ENCODE peak calls at places on chromosomes 5 and 9, in five cellular contexts. L is GM23248, U is tibial artery, R is heart left ventricle, T is right lobe of liver. J is an unnamed sample. For H3K4me1, the result is how much of the 10 kb centered on the place peaks cover.

GRCh38 chr9:68653141-68653595 is 51.9 kb upstream of the PIP5K1B start:
- DNase-seq in R (no peak), T (no peak), U (no peak), L (no peak), J (no peak)

GRCh38 chr5:24788829-24789509 is 144.2 kb upstream of the CDH10 start:
- DNase-seq in L (peak), T (no peak), R (no peak), U (no peak), J (no peak)

GRCh38 chr5:73321757-73322452 is 126.7 kb downstream of the FOXD1 start:
- DNase-seq in L (peak), U (no peak), T (no peak), R (no peak), J (no peak)

GRCh38 chr9:12906646-12907045 is 131.8 kb downstream of the LURAP1L start:
- DNase-seq in R (no peak), U (no peak), T (no peak), L (peak), J (no peak)

GRCh38 chr9:133233681-133234432 is 24.8 kb upstream of the OBP2B start:
- DNase-seq in L (no peak), T (no peak), R (peak), U (no peak), J (no peak)

GRCh38 chr9:72557549-72557948 is 36.1 kb downstream of the TMC1 start:
- DNase-seq in T (no peak), U (no peak), R (peak), L (peak), J (no peak)

GRCh38 chr9:133658442-133659431 is 22.6 kb downstream of the DBH start:
- DNase-seq in L (peak), R (peak), U (no peak), T (peak), J (no peak)

GRCh38 chr9:108784998-108785397 is 70.8 kb downstream of the ACTL7B start:
- DNase-seq in T (no peak), U (no peak), L (peak), R (no peak), J (no peak)

GRCh38 chr5:18772475-18772874 is 1138.2 kb downstream of the TAF11L14 start:
- DNase-seq in L (no peak), R (no peak), U (no peak), T (no peak), J (no peak)

GRCh38 chr5:103434057-103434456 is 128.5 kb downstream of the NUDT12 start:
- DNase-seq in U (no peak), L (no peak), R (no peak), T (no peak), J (no peak)

GRCh38 chr5:65014769-65015168 is 246.0 kb downstream of the CWC27 start:
- DNase-seq in R (no peak), L (no peak), T (no peak), U (no peak), J (no peak)

GRCh38 chr5:163306421-163306820 is 131.0 kb upstream of the CCNG1 start:
- DNase-seq in U (no peak), L (peak), T (no peak), R (no peak), J (no peak)

GRCh38 chr5:891837-892389 is 688 bp downstream of the BRD9 start:
- DNase-seq in R (no peak), L (peak), T (no peak), U (no peak), J (no peak)

GRCh38 chr9:106932178-106932577 is 69.2 kb downstream of the ZNF462 start:
- DNase-seq in U (no peak), R (no peak), L (no peak), T (no peak), J (no peak)

GRCh38 chr9:130282000-130282700 is 16.6 kb downstream of the HMCN2 start:
- DNase-seq in U (no peak), L (peak), R (peak), T (peak), J (peak)

GRCh38 chr5:64144429-64145215 is 21.0 kb upstream of the RNF180 start:
- DNase-seq in U (no peak), L (peak), T (no peak), R (no peak), J (no peak)

GRCh38 chr9:6150483-6150882 is 65.1 kb upstream of the IL33 start:
- DNase-seq in L (no peak), T (no peak), U (no peak), R (no peak), J (no peak)

GRCh38 chr5:157388148-157388547 is 71.9 kb upstream of the NIPAL4 start:
- DNase-seq in L (peak), U (no peak), T (no peak), R (no peak), J (no peak)

GRCh38 chr9:83981126-83981871 is 694 bp downstream of the RMI1 start:
- DNase-seq in L (peak), U (no peak), T (no peak), R (peak), J (no peak)

GRCh38 chr9:91428431-91428830 is 4.8 kb upstream of the NFIL3 start:
- DNase-seq in T (no peak), L (peak), R (no peak), U (no peak), J (no peak)

GRCh38 chr9:7095054-7095453 is 337.3 kb downstream of the KDM4C start:
- DNase-seq in U (no peak), T (no peak), R (no peak), L (no peak), J (no peak)

GRCh38 chr5:135129307-135129706 is 95.3 kb upstream of the PITX1 start:
- DNase-seq in U (no peak), L (no peak), T (no peak), R (no peak), J (no peak)

GRCh38 chr5:143350790-143351603 is 52.5 kb downstream of the NR3C1 start:
- DNase-seq in T (peak), U (no peak), R (no peak), L (peak), J (no peak)

GRCh38 chr9:89999176-89999533 is 394.3 kb downstream of the GADD45G start:
- DNase-seq in R (no peak), L (no peak), T (peak), U (no peak), J (peak)

GRCh38 chr9:22211588-22212360 is 202.7 kb upstream of the CDKN2B start:
- DNase-seq in T (no peak), L (peak), R (no peak), U (no peak), J (no peak)

GRCh38 chr9:100474082-100474949 is 1.4 kb downstream of the TMEFF1 start:
- DNase-seq in R (no peak), T (no peak), L (no peak), U (no peak), J (no peak)

GRCh38 chr9:87107072-87107471 is 159.8 kb upstream of the GAS1 start:
- DNase-seq in R (no peak), T (no peak), L (no peak), U (no peak), J (no peak)

GRCh38 chr5:179801304-179802206 is 5.1 kb downstream of the MGAT4B start:
- DNase-seq in R (peak), L (no peak), U (peak), T (peak), J (peak)

GRCh38 chr5:138905541-138905940 is 30.4 kb upstream of the LRRTM2 start:
- DNase-seq in R (no peak), T (no peak), U (no peak), L (peak), J (no peak)

DNA sequence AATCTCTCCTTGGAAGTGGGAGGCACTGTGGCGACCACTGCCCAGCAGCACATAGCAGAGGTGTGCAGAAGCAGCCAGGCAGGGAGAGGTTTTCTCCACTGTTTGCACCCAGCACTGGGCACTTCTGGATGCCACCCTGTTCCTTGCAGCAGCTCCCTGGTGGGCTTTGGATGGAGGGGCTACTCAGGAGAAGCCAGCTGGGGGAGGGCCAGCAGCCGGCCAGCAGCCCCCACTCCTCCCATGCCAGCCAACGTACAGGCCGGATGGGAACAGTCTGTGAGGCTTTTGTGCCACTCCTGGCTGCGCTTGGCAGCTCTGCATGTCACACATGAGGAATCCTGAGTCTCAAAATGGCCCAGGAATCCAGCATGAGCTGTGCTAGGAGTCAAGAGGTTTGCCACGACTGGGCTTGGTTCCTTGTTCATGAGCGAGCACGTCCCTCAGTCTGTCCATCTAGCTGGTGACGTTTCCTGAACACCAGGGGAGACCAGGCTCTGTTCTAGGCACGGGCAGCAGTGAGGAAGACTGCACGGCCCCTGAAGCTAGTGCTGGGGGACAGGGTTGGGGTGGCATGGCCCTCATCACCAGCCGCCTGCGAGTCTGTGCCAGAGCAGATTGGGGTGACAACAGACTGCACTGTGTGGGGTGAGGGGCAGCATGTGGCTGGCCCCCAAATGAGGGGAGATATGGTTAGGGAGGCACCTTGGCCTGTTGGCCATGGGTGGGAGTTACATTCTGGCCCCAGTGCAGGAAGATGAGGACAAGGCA is 10.1 kb downstream of the PHF2 start:
- DNase-seq in R (peak), T (peak), U (peak), L (peak), J (peak)
- H3K4me1 ChIP-seq in R (under half), T (under half), U (under half), L (under half), J (half or more)

GRCh38 chr5:109529520-109529919 is 119.7 kb upstream of the PJA2 start:
- DNase-seq in L (peak), U (peak), R (peak), T (peak), J (no peak)

GRCh38 chr5:109531262-109531661 is 121.5 kb upstream of the PJA2 start:
- DNase-seq in T (no peak), L (no peak), R (no peak), U (no peak), J (no peak)

GRCh38 chr5:109533847-109534272 is 124.1 kb upstream of the PJA2 start:
- DNase-seq in L (peak), T (no peak), U (no peak), R (no peak), J (no peak)

GRCh38 chr5:109529987-109530386 is 120.2 kb upstream of the PJA2 start:
- DNase-seq in T (no peak), U (no peak), L (no peak), R (no peak), J (no peak)

DNA sequence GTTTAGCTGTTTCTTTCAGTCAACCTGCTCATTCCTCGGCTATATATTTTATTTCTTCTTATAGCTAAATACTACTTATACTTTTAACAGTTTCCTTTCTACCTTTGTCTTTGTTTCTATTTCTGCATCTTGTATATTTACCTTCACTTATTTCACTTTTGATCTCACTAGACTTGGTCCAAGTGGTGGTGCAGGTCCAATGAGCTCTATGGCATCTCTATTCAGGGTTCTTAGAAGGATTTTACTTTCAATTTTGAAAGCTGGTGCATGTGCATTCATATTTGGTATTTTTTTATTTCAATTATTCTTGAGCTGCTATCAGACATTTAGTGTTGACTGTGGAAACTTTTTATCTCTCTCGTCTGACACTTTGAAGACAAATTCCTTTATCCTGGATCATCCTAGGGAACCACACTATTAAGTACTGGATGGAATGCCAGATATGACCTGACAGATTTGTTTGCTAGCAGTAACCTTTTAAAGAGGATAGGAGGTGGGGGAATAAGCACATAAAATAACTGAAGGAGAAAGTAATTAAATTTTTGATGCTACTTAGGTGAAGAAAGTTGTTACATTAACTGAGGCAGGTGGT is 123.1 kb upstream of the PJA2 start:
- DNase-seq in R (no peak), U (no peak), L (peak), T (no peak), J (no peak)
- H3K4me3 ChIP-seq in R (no peak), U (no peak), L (peak), T (no peak), J (no peak)

DNA sequence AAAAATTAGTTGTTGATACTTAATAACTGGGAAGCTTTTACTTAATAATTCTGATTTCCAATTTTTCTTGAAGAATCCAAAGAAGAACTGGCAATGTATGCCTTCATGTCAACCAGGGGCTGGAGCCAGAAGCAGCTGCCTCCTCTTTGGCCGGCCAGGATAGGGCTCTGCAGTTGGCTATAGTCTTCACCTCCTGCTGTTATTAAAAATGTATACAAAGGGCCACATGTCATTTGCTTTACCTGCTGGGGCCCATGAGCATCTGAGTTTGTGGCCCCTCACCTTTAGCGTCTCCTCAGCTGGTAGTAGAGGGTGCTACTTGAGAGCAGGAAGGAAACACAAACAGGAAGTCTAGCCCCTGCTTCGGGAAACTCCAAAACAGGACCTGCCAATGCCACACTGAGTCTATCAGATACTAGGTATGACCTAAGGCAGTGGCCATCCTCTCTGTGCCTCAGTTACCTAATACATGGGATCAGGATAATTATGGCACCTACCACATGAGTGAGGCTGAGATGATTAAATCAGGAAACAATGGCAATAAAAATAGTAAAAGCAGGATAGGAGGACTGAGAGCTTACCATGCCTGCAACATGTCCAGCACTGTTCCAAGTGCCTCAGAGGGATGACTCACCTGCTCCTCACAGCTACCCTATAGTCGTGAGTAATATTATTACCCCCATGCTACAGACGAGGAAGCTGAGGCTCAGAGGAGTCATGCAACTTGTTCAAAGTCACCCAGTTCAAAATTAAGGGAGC is 21.3 kb downstream of the CCDC69 start:
- DNase-seq in R (no peak), L (peak), U (no peak), T (peak), J (no peak)
- H3K4me1 ChIP-seq in R (under half), L (under half), U (under half), T (under half), J (under half)

GRCh38 chr5:61657010-61657409 is 325.0 kb downstream of the ZSWIM6 start:
- DNase-seq in R (no peak), L (no peak), U (no peak), T (no peak), J (no peak)

GRCh38 chr5:61653802-61654580 is 321.9 kb downstream of the ZSWIM6 start:
- DNase-seq in R (no peak), T (no peak), U (no peak), L (no peak), J (no peak)

GRCh38 chr5:61658592-61659008 is 326.5 kb downstream of the ZSWIM6 start:
- DNase-seq in R (peak), T (peak), U (peak), L (peak), J (peak)

GRCh38 chr5:61662670-61663069 is 330.6 kb downstream of the ZSWIM6 start:
- DNase-seq in R (no peak), T (no peak), U (no peak), L (no peak), J (no peak)

GRCh38 chr5:61659221-61659696 is 327.2 kb downstream of the ZSWIM6 start:
- DNase-seq in L (no peak), T (no peak), R (peak), U (no peak), J (no peak)
- H3K4me3 ChIP-seq in L (no peak), T (no peak), R (peak), U (no peak), J (no peak)

DNA sequence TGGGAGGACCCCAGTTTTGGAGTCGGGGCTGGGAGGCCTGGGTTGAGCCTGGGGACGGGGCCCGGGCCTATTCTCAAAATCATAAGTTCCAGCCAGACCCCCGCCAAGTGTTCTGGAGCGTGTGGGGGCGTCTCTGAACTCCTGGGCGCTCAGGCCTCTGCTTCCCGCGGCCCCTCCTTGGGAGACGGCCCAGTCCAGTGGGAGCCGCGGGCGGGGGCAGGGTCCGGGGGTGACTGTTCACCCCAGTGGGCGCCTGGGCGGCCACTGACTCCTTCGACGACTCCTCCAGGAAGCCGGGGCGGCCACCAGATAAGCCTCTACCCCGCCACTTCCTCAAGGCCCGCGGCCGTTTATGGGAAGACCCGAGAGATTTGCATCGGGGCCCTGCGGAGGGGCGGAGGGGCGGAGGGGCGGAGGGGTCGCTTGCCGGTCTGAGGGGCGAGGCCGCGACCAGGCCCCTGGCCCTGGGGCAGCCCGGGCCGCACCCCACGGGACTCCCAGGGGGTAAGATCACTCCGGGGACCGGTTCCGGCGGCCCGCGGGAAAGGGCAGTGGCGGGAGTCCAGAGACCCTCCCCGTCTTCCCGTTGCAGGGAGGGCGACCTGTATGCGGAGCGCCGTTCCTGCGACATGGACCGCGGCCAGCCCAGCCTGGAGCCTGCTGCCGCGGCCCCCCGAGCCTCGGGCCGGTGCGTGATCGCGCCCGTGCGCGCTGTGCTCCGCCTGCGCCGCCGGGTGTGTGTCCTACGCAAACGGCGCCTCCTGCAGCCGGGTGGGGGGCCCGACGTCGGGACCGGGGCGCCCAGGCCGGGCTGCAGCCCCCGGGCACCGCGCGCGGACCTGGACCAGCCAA is 761 bp downstream of the TOR4A start:
- DNase-seq in U (no peak), L (peak), R (peak), T (peak), J (peak)
- H3K4me1 ChIP-seq in U (under half), L (under half), R (under half), T (under half), J (under half)

J was measured in lower lobe of right lung.